ENCODE peak calls at places on chromosomes 13 and 19, in six cellular contexts. R is NB4; C is Calu3; V is CD8-positive, alpha-beta T cell; Y is right atrium auricular region; E is adrenal gland. G is an unnamed sample.

GRCh38 chr19:17886515-17886914 is 14.8 kb downstream of the SLC5A5 start:
- DNase-seq in Y (no peak), V (no peak), R (no peak), E (no peak), C (no peak), G (no peak)

GRCh38 chr13:67229438-67230242 is 496 bp downstream of the PCDH9 start:
- DNase-seq in E (no peak), V (no peak), R (no peak), Y (no peak), C (no peak), G (no peak)

GRCh38 chr19:54432144-54432738 is 16.8 kb upstream of the LENG8 start:
- DNase-seq in E (no peak), Y (no peak), C (peak; percentile 73), V (no peak), R (no peak), G (no peak)

GRCh38 chr13:109666656-109667448 is 119.5 kb downstream of the IRS2 start:
- DNase-seq in R (no peak), V (no peak), Y (no peak), E (no peak), C (no peak), G (no peak)

GRCh38 chr19:46202872-46203860 is 26.4 kb upstream of the IGFL1 start:
- DNase-seq in Y (no peak), V (no peak), R (no peak), C (no peak), E (no peak), G (no peak)

GRCh38 chr13:110536006-110536693 is 25.4 kb downstream of the RAB20 start:
- DNase-seq in R (peak; percentile 90), C (no peak), V (no peak), Y (no peak), E (peak; percentile 65), G (no peak)

GRCh38 chr19:22545751-22546150 is 88.4 kb upstream of the ZNF492 start:
- DNase-seq in R (peak; percentile 81), V (no peak), Y (peak; percentile 76), E (no peak), C (no peak), G (no peak)

GRCh38 chr13:88411696-88412095 is 740.5 kb downstream of the SLITRK5 start:
- DNase-seq in E (no peak), V (no peak), C (no peak), R (no peak), Y (no peak), G (no peak)

GRCh38 chr19:44748426-44749254 is at the start of gene BCL3:
- DNase-seq in V (peak; percentile 54), E (peak; percentile 77), Y (no peak), C (peak; percentile 88), R (peak; percentile 62), G (no peak)

GRCh38 chr13:41547253-41548000 is 90.1 kb downstream of the RGCC start:
- DNase-seq in R (no peak), Y (peak; percentile 64), C (no peak), E (no peak), V (no peak), G (no peak)

GRCh38 chr19:38514812-38515633 is 81.5 kb downstream of the RYR1 start:
- DNase-seq in V (peak; percentile 71), E (peak; percentile 63), R (peak; percentile 61), C (peak; percentile 88), Y (peak; percentile 71), G (peak; percentile 38)

GRCh38 chr13:20637811-20638210 is 65.7 kb upstream of the IL17D start:
- DNase-seq in V (no peak), C (no peak), Y (no peak), R (no peak), E (no peak), G (no peak)

GRCh38 chr19:27720155-27720554 is 1492.8 kb downstream of the UQCRFS1 start:
- DNase-seq in E (no peak), V (no peak), C (no peak), R (no peak), Y (no peak), G (no peak)

GRCh38 chr13:99873832-99874430 is 97.6 kb downstream of the ZIC5 start:
- DNase-seq in Y (no peak), V (no peak), R (no peak), C (no peak), E (no peak), G (no peak)

GRCh38 chr13:75178436-75178835 is 303.5 kb downstream of the TBC1D4 start:
- DNase-seq in V (no peak), C (no peak), R (no peak), E (no peak), Y (no peak), G (no peak)

GRCh38 chr19:55105237-55105636 is 12.2 kb downstream of the PPP1R12C start:
- DNase-seq in E (no peak), C (no peak), R (no peak), V (no peak), Y (no peak), G (no peak)

GRCh38 chr13:29210676-29211075 is 384.8 kb downstream of the SLC7A1 start:
- DNase-seq in Y (no peak), E (no peak), V (no peak), C (no peak), R (no peak), G (no peak)

GRCh38 chr13:50080158-50080855 is 65.1 kb downstream of the KCNRG start:
- DNase-seq in R (peak; percentile 73), C (no peak), V (peak; percentile 11), E (peak; percentile 23), Y (no peak), G (peak; percentile 22)

GRCh38 chr19:16771618-16772017 is 52.0 kb downstream of the NWD1 start:
- DNase-seq in R (peak; percentile 85), C (peak; percentile 66), V (peak; percentile 61), E (peak; percentile 78), Y (peak; percentile 83), G (peak; percentile 56)

GRCh38 chr19:35041548-35042055 is at the start of gene HPN:
- DNase-seq in R (no peak), E (no peak), Y (no peak), C (peak; percentile 38), V (no peak), G (no peak)

GRCh38 chr13:30376426-30377311 is 45.6 kb upstream of the UBE2L5 start:
- DNase-seq in Y (no peak), R (peak; percentile 86), V (peak; percentile 62), E (no peak), C (peak; percentile 25), G (no peak)

GRCh38 chr13:51900471-51900870 is 38.7 kb downstream of the CCDC70 start:
- DNase-seq in Y (no peak), R (no peak), E (no peak), C (no peak), V (no peak), G (no peak)

GRCh38 chr13:25372275-25373081 is 704 bp downstream of the ATP8A2 start:
- DNase-seq in E (peak; percentile 18), Y (no peak), R (no peak), C (no peak), V (no peak), G (no peak)

DNA sequence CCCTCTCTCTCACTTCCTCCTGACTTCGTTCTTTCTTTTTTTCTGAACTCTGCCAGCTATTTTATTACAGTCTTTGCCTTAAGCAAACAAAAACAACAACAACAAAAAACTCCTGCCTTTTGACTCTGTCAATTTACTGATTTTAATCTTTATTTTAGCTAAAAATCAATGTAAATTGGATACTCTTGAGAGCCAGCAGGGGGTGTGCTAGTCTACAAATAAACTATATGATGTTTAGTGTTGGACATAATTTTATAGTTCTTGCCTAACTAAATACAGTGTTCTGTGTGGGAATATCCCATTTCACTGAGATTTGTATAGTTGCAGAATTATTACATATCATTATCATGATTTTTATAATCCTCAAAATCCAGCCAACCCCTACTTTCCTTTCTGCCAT is 1199.9 kb upstream of the SPRY2 start:
- DNase-seq in E (no peak), V (no peak), R (peak; percentile 21), Y (no peak), C (no peak), G (peak; percentile 1)
- TF ChIP-seq CTCF in E (peak; percentile 18), V (no peak), R (peak; percentile 7), Y (no peak), C (no peak), G (peak; percentile 64)

GRCh38 chr19:50663280-50663790 is 14.1 kb downstream of the C19orf81 start:
- DNase-seq in R (peak; percentile 45), Y (no peak), E (no peak), C (peak; percentile 41), V (no peak), G (no peak)
- TF ChIP-seq CTCF in R (peak; percentile 35), Y (no peak), E (no peak), C (peak; percentile 20), V (no peak), G (peak; percentile 48)

GRCh38 chr19:49916839-49917733 is 11.9 kb upstream of the ATF5 start:
- DNase-seq in C (no peak), Y (no peak), E (peak; percentile 6), V (no peak), R (peak; percentile 70), G (no peak)
- TF ChIP-seq CTCF in C (no peak), Y (no peak), E (peak; percentile 14), V (no peak), R (peak; percentile 20), G (peak; percentile 43)

DNA sequence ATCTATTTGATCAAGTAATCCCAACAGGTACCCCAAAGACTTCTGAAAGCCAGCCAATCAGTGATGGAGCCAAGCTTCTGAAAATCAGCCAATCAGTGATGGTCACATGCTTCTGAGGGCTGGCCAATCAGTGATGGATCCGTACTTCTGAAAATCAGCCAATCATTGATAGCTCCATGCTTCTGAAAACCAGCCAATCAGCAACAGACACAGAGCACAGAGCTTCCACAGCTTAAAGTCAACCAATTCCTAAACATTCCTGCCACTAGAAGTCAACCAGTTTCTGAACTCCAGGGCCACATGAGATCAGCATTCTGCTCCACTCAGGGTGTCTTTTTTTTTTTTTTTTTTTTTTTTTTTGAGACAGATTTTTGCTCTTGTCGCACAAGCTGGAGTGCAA is 8.2 kb upstream of the HSD17B14 start:
- DNase-seq in Y (no peak), C (no peak), V (no peak), E (no peak), R (peak; percentile 33), G (peak; percentile 73)
- TF ChIP-seq CTCF in Y (no peak), C (no peak), V (no peak), E (peak; percentile 15), R (no peak), G (peak; percentile 67)

GRCh38 chr19:5269926-5270325 is 70.7 kb downstream of the PTPRS start:
- DNase-seq in Y (no peak), E (no peak), V (no peak), R (no peak), C (no peak), G (no peak)

GRCh38 chr19:5271145-5271544 is 69.5 kb downstream of the PTPRS start:
- DNase-seq in V (no peak), R (peak; percentile 14), C (no peak), Y (no peak), E (no peak), G (no peak)

GRCh38 chr19:5269279-5269678 is 71.3 kb downstream of the PTPRS start:
- DNase-seq in Y (no peak), R (no peak), V (no peak), C (no peak), E (no peak), G (no peak)

GRCh38 chr19:5268801-5269200 is 71.8 kb downstream of the PTPRS start:
- DNase-seq in C (no peak), E (no peak), Y (no peak), V (no peak), R (no peak), G (no peak)

GRCh38 chr19:5273782-5274181 is 66.8 kb downstream of the PTPRS start:
- DNase-seq in C (no peak), R (no peak), V (no peak), Y (no peak), E (no peak), G (no peak)
- TF ChIP-seq CTCF in C (no peak), R (no peak), V (no peak), Y (no peak), E (no peak), G (no peak)

GRCh38 chr13:91464336-91464735 is 65.9 kb downstream of the GPC5 start:
- DNase-seq in V (no peak), C (no peak), R (no peak), E (no peak), Y (no peak), G (no peak)
- TF ChIP-seq CTCF in V (no peak), C (no peak), R (no peak), E (no peak), Y (no peak), G (no peak)

G was measured in HFFc6.